ENCODE peak calls at places on chromosomes 5 and 9, in seven cellular contexts. One of them, this sample, is unnamed.

GRCh38 chr5:19891658-19892057 is 96.3 kb downstream of the CDH18 start:
- DNase-seq in IMR-90: peak
- DNase-seq in foreskin fibroblast: peak
- DNase-seq in GM12878: no peak
- DNase-seq in pancreas: no peak
- DNase-seq in GM13976: no peak
- DNase-seq in fibroblast of pulmonary artery: peak
- DNase-seq in this sample: peak

GRCh38 chr9:127929044-127929979 is 1.3 kb downstream of the PIP5KL1 start:
- DNase-seq in IMR-90: no peak
- DNase-seq in foreskin fibroblast: no peak
- DNase-seq in GM12878: no peak
- DNase-seq in pancreas: no peak
- DNase-seq in GM13976: no peak
- DNase-seq in fibroblast of pulmonary artery: no peak
- DNase-seq in this sample: no peak

GRCh38 chr5:178489281-178489976 is 100.8 kb downstream of the COL23A1 start:
- DNase-seq in IMR-90: no peak
- DNase-seq in foreskin fibroblast: no peak
- DNase-seq in GM12878: no peak
- DNase-seq in pancreas: no peak
- DNase-seq in GM13976: no peak
- DNase-seq in fibroblast of pulmonary artery: no peak
- DNase-seq in this sample: no peak

GRCh38 chr9:98185611-98186171 is 6.7 kb downstream of the CORO2A start:
- DNase-seq in IMR-90: no peak
- DNase-seq in foreskin fibroblast: no peak
- DNase-seq in GM12878: no peak
- DNase-seq in pancreas: no peak
- DNase-seq in GM13976: no peak
- DNase-seq in fibroblast of pulmonary artery: peak
- DNase-seq in this sample: peak

GRCh38 chr9:96217358-96217755 is 84.6 kb downstream of the HSD17B3 start:
- DNase-seq in IMR-90: no peak
- DNase-seq in foreskin fibroblast: no peak
- DNase-seq in GM12878: no peak
- DNase-seq in pancreas: peak
- DNase-seq in GM13976: no peak
- DNase-seq in fibroblast of pulmonary artery: no peak
- DNase-seq in this sample: no peak

GRCh38 chr5:108749130-108749861 is 1.6 kb downstream of the FER start:
- DNase-seq in IMR-90: no peak
- DNase-seq in foreskin fibroblast: peak
- DNase-seq in GM12878: no peak
- DNase-seq in pancreas: no peak
- DNase-seq in GM13976: peak
- DNase-seq in fibroblast of pulmonary artery: no peak
- DNase-seq in this sample: peak

GRCh38 chr9:113956901-113957777 is 81.0 kb downstream of the ZNF618 start:
- DNase-seq in IMR-90: peak
- DNase-seq in foreskin fibroblast: peak
- DNase-seq in GM12878: no peak
- DNase-seq in pancreas: no peak
- DNase-seq in GM13976: no peak
- DNase-seq in fibroblast of pulmonary artery: peak
- DNase-seq in this sample: peak

GRCh38 chr5:35924950-35925722 is 13.3 kb downstream of the CAPSL start:
- DNase-seq in IMR-90: peak
- DNase-seq in foreskin fibroblast: peak
- DNase-seq in GM12878: no peak
- DNase-seq in pancreas: peak
- DNase-seq in GM13976: peak
- DNase-seq in fibroblast of pulmonary artery: peak
- DNase-seq in this sample: peak

GRCh38 chr9:28056006-28056405 is 482.7 kb upstream of the C9orf72 start:
- DNase-seq in IMR-90: no peak
- DNase-seq in foreskin fibroblast: peak
- DNase-seq in GM12878: no peak
- DNase-seq in pancreas: no peak
- DNase-seq in GM13976: no peak
- DNase-seq in fibroblast of pulmonary artery: no peak
- DNase-seq in this sample: peak

GRCh38 chr9:734831-735511 is 106.5 kb upstream of the DMRT1 start:
- DNase-seq in IMR-90: peak
- DNase-seq in foreskin fibroblast: peak
- DNase-seq in GM12878: no peak
- DNase-seq in pancreas: no peak
- DNase-seq in GM13976: no peak
- DNase-seq in fibroblast of pulmonary artery: peak
- DNase-seq in this sample: peak

GRCh38 chr9:93265972-93266371 is 82.0 kb downstream of the WNK2 start:
- DNase-seq in IMR-90: no peak
- DNase-seq in foreskin fibroblast: no peak
- DNase-seq in GM12878: no peak
- DNase-seq in pancreas: no peak
- DNase-seq in GM13976: peak
- DNase-seq in fibroblast of pulmonary artery: no peak
- DNase-seq in this sample: no peak

GRCh38 chr9:126844085-126844484 is 16.4 kb upstream of the ZBTB34 start:
- DNase-seq in IMR-90: peak
- DNase-seq in foreskin fibroblast: peak
- DNase-seq in GM12878: no peak
- DNase-seq in pancreas: no peak
- DNase-seq in GM13976: no peak
- DNase-seq in fibroblast of pulmonary artery: peak
- DNase-seq in this sample: peak

GRCh38 chr5:148107608-148108007 is 43.8 kb downstream of the SPINK5 start:
- DNase-seq in IMR-90: no peak
- DNase-seq in foreskin fibroblast: no peak
- DNase-seq in GM12878: no peak
- DNase-seq in pancreas: no peak
- DNase-seq in GM13976: no peak
- DNase-seq in fibroblast of pulmonary artery: no peak
- DNase-seq in this sample: peak
- TF ChIP-seq CTCF in IMR-90: no peak
- TF ChIP-seq CTCF in foreskin fibroblast: no peak
- TF ChIP-seq CTCF in GM12878: no peak
- TF ChIP-seq CTCF in pancreas: no peak
- TF ChIP-seq CTCF in GM13976: no peak
- TF ChIP-seq CTCF in fibroblast of pulmonary artery: no peak
- TF ChIP-seq CTCF in this sample: no peak

DNA sequence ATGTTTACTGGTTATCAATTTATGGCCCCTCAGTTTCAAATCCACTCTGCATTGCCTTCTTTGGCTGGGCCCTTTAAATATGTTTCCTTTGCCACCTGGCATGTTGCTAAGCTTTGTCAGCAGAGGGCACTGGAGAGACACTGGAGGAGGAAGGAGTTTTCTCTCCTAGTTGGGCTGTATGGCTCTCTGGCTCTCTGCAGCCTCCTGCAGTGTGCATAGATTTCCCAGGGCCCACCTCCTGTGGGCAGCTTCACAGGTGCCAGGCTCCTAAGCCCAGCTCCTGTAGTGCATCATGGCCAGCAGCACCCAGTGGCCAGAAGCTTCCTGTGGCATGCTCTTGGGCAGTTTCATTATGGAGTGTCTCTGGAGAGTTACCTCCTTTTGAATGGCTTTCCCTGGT is 23.3 kb downstream of the CAVIN4 start:
- DNase-seq in IMR-90: peak
- DNase-seq in foreskin fibroblast: peak
- DNase-seq in GM12878: no peak
- DNase-seq in pancreas: peak
- DNase-seq in GM13976: peak
- DNase-seq in fibroblast of pulmonary artery: peak
- DNase-seq in this sample: peak
- TF ChIP-seq CTCF in IMR-90: peak
- TF ChIP-seq CTCF in foreskin fibroblast: peak
- TF ChIP-seq CTCF in GM12878: peak
- TF ChIP-seq CTCF in pancreas: peak
- TF ChIP-seq CTCF in GM13976: peak
- TF ChIP-seq CTCF in fibroblast of pulmonary artery: peak
- TF ChIP-seq CTCF in this sample: peak

DNA sequence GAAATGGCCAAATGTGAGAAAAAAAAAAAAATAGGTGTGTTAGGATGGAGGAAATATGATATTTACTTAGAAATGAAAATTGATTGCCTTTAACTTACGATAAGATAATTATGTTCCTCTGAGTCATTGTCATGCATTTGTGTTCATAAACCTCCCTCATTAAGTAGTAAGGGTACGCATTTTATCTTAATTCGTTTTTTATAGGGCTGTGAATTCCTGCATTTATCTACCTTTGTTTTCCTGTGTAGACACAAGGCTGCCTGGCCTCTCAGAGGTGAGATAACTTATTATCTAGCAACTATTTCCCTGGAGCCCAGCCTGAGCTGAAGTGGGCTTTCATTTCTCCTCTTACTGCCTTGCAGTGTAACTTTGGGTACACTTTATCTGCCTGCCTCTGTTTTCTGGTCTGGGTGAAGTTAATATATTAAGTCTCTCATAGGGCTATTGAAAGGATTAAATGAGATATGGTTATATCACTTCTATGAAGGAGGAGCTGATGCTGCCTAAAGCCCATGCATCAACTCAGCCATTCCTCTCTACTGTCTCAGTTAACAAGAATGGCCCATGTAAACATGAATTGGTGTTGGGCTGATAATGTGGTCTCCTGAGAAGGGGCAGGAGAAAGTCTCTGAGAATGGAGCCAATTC is 103.8 kb upstream of the KLF4 start:
- DNase-seq in IMR-90: no peak
- DNase-seq in foreskin fibroblast: no peak
- DNase-seq in GM12878: no peak
- DNase-seq in pancreas: no peak
- DNase-seq in GM13976: no peak
- DNase-seq in fibroblast of pulmonary artery: no peak
- DNase-seq in this sample: no peak
- TF ChIP-seq CTCF in IMR-90: no peak
- TF ChIP-seq CTCF in foreskin fibroblast: no peak
- TF ChIP-seq CTCF in GM12878: no peak
- TF ChIP-seq CTCF in pancreas: no peak
- TF ChIP-seq CTCF in GM13976: no peak
- TF ChIP-seq CTCF in fibroblast of pulmonary artery: no peak
- TF ChIP-seq CTCF in this sample: no peak

GRCh38 chr9:104264431-104264830 is 170.3 kb downstream of the SMC2 start:
- DNase-seq in IMR-90: no peak
- DNase-seq in foreskin fibroblast: no peak
- DNase-seq in GM12878: no peak
- DNase-seq in pancreas: no peak
- DNase-seq in GM13976: no peak
- DNase-seq in fibroblast of pulmonary artery: peak
- DNase-seq in this sample: no peak

GRCh38 chr9:104269374-104269773 is 175.3 kb downstream of the SMC2 start:
- DNase-seq in IMR-90: no peak
- DNase-seq in foreskin fibroblast: no peak
- DNase-seq in GM12878: no peak
- DNase-seq in pancreas: no peak
- DNase-seq in GM13976: no peak
- DNase-seq in fibroblast of pulmonary artery: no peak
- DNase-seq in this sample: no peak

DNA sequence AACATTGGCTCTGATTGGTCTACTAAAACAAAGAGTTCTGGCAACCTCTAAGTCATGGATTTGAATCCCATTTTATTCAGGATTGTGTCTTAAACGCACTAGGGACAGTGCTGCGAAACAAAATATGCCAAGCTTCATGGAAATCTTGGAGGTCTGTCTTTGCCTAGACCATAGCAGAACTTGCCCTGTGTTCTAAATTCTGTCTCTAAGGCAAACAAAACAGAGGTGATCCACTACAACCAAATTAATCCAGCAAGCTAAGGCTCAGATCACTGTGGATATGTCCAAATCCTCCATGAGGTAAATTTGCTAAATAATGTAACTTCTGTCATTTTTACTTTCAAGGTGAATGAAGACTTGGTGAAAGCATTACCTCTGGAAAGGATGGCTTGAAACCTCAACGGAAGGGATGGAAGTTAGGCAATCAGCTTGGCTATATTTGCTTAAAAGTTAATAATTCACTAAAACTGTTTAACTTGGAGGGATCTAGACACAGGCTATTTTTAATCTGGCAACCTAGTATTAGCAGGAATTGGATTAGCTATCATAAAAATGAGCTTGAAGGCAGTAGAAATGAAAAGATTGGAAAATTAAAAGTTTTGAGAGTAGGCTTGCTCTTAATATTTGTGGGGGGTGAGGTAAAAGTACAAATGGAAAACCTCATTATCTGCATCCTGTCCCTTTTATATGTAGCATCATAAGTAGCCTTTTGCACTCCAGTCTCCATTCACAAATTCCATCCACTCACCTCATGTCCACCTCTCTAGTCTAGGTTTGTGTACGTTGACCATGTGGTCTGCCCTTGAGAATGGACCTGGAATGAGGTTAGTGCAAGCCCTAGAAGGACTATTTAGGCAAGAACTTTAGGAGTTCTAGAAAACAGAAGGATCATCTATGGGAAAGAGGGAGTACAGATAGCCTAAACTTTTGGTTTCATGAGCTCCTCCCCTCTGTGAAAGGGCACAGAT is 176.2 kb downstream of the SMC2 start:
- DNase-seq in IMR-90: no peak
- DNase-seq in foreskin fibroblast: no peak
- DNase-seq in GM12878: no peak
- DNase-seq in pancreas: no peak
- DNase-seq in GM13976: no peak
- DNase-seq in fibroblast of pulmonary artery: no peak
- DNase-seq in this sample: no peak
- TF ChIP-seq CTCF in IMR-90: no peak
- TF ChIP-seq CTCF in foreskin fibroblast: no peak
- TF ChIP-seq CTCF in GM12878: no peak
- TF ChIP-seq CTCF in pancreas: no peak
- TF ChIP-seq CTCF in GM13976: no peak
- TF ChIP-seq CTCF in fibroblast of pulmonary artery: no peak
- TF ChIP-seq CTCF in this sample: no peak

GRCh38 chr5:128905225-128906110 is 59.8 kb upstream of the SLC27A6 start:
- DNase-seq in IMR-90: peak
- DNase-seq in foreskin fibroblast: peak
- DNase-seq in GM12878: no peak
- DNase-seq in pancreas: no peak
- DNase-seq in GM13976: peak
- DNase-seq in fibroblast of pulmonary artery: peak
- DNase-seq in this sample: peak
- TF ChIP-seq CTCF in IMR-90: peak
- TF ChIP-seq CTCF in foreskin fibroblast: peak
- TF ChIP-seq CTCF in GM12878: peak
- TF ChIP-seq CTCF in pancreas: peak
- TF ChIP-seq CTCF in GM13976: peak
- TF ChIP-seq CTCF in fibroblast of pulmonary artery: peak
- TF ChIP-seq CTCF in this sample: peak

DNA sequence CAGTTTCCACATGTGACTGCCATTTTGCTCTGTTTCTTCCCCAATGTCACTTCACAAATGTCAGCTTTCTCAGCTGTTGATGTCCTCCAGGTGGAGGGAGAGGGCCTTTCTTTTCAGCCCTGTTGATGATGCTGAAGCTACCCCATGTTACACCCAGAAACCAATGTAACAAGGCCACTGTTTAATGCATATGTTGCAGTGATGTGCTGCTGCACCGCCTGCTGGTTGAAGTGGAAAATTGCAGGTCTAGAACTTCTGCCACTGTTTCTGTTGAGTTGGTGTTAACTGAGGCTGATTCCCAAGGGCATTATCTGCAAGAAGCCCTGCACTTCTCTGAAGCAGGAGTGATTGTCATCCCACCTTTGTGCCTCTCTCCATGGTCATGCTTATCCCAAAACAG is 428.4 kb downstream of the KDM4C start:
- DNase-seq in IMR-90: peak
- DNase-seq in foreskin fibroblast: peak
- DNase-seq in GM12878: no peak
- DNase-seq in pancreas: no peak
- DNase-seq in GM13976: no peak
- DNase-seq in fibroblast of pulmonary artery: peak
- DNase-seq in this sample: peak
- TF ChIP-seq CTCF in IMR-90: peak
- TF ChIP-seq CTCF in foreskin fibroblast: peak
- TF ChIP-seq CTCF in GM12878: peak
- TF ChIP-seq CTCF in pancreas: no peak
- TF ChIP-seq CTCF in GM13976: peak
- TF ChIP-seq CTCF in fibroblast of pulmonary artery: peak
- TF ChIP-seq CTCF in this sample: peak

This sample was measured in fibroblast of mammary gland.